ENCODE peak calls at places on chromosomes 16 and 17, in four cellular contexts. I, H, Q and M are unnamed samples.

GRCh38 chr17:68961204-68961893 is 6.2 kb upstream of the ABCA8 start:
- DNase-seq in I (no peak), H (no peak), Q (no peak), M (no peak)

GRCh38 chr17:82241183-82241925 is 12.5 kb downstream of the SLC16A3 start:
- DNase-seq in H (peak; percentile 79), Q (no peak), I (peak; percentile 64), M (peak; percentile 81)

GRCh38 chr17:19421926-19422325 is 10.9 kb downstream of the RNF112 start:
- DNase-seq in I (no peak), H (no peak), Q (no peak), M (no peak)

GRCh38 chr17:2323629-2324314 is 12.5 kb downstream of the TSR1 start:
- DNase-seq in I (no peak), Q (no peak), H (no peak), M (no peak)

GRCh38 chr17:26818736-26819135 is 475.2 kb upstream of the WSB1 start:
- DNase-seq in Q (peak; percentile 19), I (peak; percentile 9), H (no peak), M (peak; percentile 35)

GRCh38 chr17:44438634-44439033 is 49.2 kb upstream of the ITGA2B start:
- DNase-seq in H (no peak), I (no peak), Q (no peak), M (no peak)

GRCh38 chr17:40538936-40539705 is 26.2 kb downstream of the CCR7 start:
- DNase-seq in I (no peak), H (no peak), Q (no peak), M (no peak)

GRCh38 chr16:31138621-31139578 is 3.4 kb upstream of the PRSS8 start:
- DNase-seq in H (peak; percentile 100), I (peak; percentile 77), Q (no peak), M (peak; percentile 84)

GRCh38 chr17:61487668-61488595 is 35.7 kb downstream of the TBX4 start:
- DNase-seq in Q (no peak), H (no peak), I (no peak), M (no peak)

GRCh38 chr16:90008708-90009145 is 10.5 kb downstream of the DBNDD1 start:
- DNase-seq in I (peak; percentile 12), Q (no peak), H (no peak), M (no peak)

GRCh38 chr16:67022531-67023214 is 6.3 kb upstream of the CBFB start:
- DNase-seq in I (peak; percentile 77), Q (no peak), H (no peak), M (no peak)

GRCh38 chr17:43734376-43734775 is 24.2 kb downstream of the SOST start:
- DNase-seq in H (no peak), I (peak; percentile 96), Q (no peak), M (peak; percentile 69)

GRCh38 chr17:21278304-21279197 is 6.0 kb upstream of the MAP2K3 start:
- DNase-seq in H (no peak), I (no peak), Q (no peak), M (no peak)

GRCh38 chr16:48433849-48434530 is 48.8 kb upstream of the SIAH1 start:
- DNase-seq in H (no peak), Q (no peak), I (no peak), M (no peak)

GRCh38 chr17:16342979-16343378 is 10.3 kb downstream of the CENPV start:
- DNase-seq in Q (no peak), H (no peak), I (peak; percentile 75), M (no peak)

GRCh38 chr17:20981046-20981920 is 61.5 kb downstream of the USP22 start:
- DNase-seq in H (no peak), Q (no peak), I (no peak), M (no peak)

GRCh38 chr17:37671813-37672544 is 28.7 kb upstream of the DDX52 start:
- DNase-seq in I (peak; percentile 91), Q (no peak), H (peak; percentile 11), M (peak; percentile 88)

GRCh38 chr17:77568540-77568939 is 390.0 kb upstream of the TNRC6C start:
- DNase-seq in I (no peak), Q (no peak), H (no peak), M (no peak)

GRCh38 chr17:7873051-7873450 is 15.2 kb downstream of the CYB5D1 start:
- DNase-seq in H (no peak), Q (no peak), I (no peak), M (no peak)

GRCh38 chr17:78251773-78252103 is 20.3 kb downstream of the TMEM235 start:
- DNase-seq in I (no peak), Q (no peak), H (no peak), M (no peak)

GRCh38 chr17:54544239-54544638 is 356.4 kb upstream of the TOM1L1 start:
- DNase-seq in I (no peak), Q (peak; percentile 19), H (no peak), M (no peak)

GRCh38 chr16:86444274-86445060 is 65.9 kb upstream of the FOXF1 start:
- DNase-seq in Q (no peak), I (peak; percentile 19), H (no peak), M (no peak)

GRCh38 chr17:19354123-19354522 is 8.4 kb downstream of the B9D1 start:
- DNase-seq in Q (no peak), I (peak; percentile 94), H (no peak), M (peak; percentile 64)

GRCh38 chr16:49441366-49441780 is 67.8 kb downstream of the C16orf78 start:
- DNase-seq in H (no peak), I (no peak), Q (no peak), M (no peak)

GRCh38 chr17:30312218-30312617 is 20.5 kb upstream of the BLMH start:
- DNase-seq in I (no peak), H (no peak), Q (no peak), M (no peak)

GRCh38 chr16:4090476-4090875 is 25.8 kb downstream of the ADCY9 start:
- DNase-seq in H (no peak), I (no peak), Q (no peak), M (no peak)

GRCh38 chr16:83802135-83802534 is 5.6 kb upstream of the HSBP1 start:
- DNase-seq in I (peak; percentile 67), Q (no peak), H (peak; percentile 40), M (peak; percentile 78)

GRCh38 chr17:31754239-31754945 is 104.7 kb downstream of the COPRS start:
- DNase-seq in H (no peak), Q (no peak), I (peak; percentile 93), M (peak; percentile 79)

GRCh38 chr16:85329059-85329812 is 217.0 kb upstream of the CIBAR2 start:
- DNase-seq in I (peak; percentile 70), Q (no peak), H (no peak), M (no peak)

GRCh38 chr17:58121925-58122324 is 26.3 kb upstream of the OR4D1 start:
- DNase-seq in H (peak; percentile 17), I (peak; percentile 35), Q (no peak), M (peak; percentile 20)

GRCh38 chr17:6755281-6755680 is 565 bp upstream of the XAF1 start:
- DNase-seq in H (no peak), Q (no peak), I (no peak), M (no peak)
- H3K4me3 ChIP-seq in H (no peak overlapping the region), Q (no peak overlapping the region), I (peak overlapping the region; percentile 82), M (no peak overlapping the region)

GRCh38 chr17:74433421-74434121 is 1.7 kb downstream of the GPRC5C start:
- DNase-seq in I (no peak), Q (no peak), H (no peak), M (no peak)

GRCh38 chr17:74439691-74440567 is 8.0 kb downstream of the GPRC5C start:
- DNase-seq in H (no peak), Q (no peak), I (no peak), M (no peak)

GRCh38 chr17:74441537-74441936 is 9.6 kb downstream of the GPRC5C start:
- DNase-seq in I (no peak), H (no peak), Q (no peak), M (no peak)

GRCh38 chr17:74435775-74436359 is 4.0 kb downstream of the GPRC5C start:
- DNase-seq in I (no peak), Q (no peak), H (no peak), M (no peak)

GRCh38 chr17:74437702-74438101 is 5.8 kb downstream of the GPRC5C start:
- DNase-seq in I (no peak), Q (no peak), H (no peak), M (no peak)
- TF ChIP-seq CTCF in I (no peak), Q (peak; percentile 97), H (peak; percentile 82), M (peak; percentile 91)

GRCh38 chr17:9006175-9006767 is 15.0 kb upstream of the NTN1 start:
- DNase-seq in I (no peak), H (no peak), Q (no peak), M (no peak)
- TF ChIP-seq EZH2 in I (no peak), H (no peak), Q (no peak), M (no peak)

DNA sequence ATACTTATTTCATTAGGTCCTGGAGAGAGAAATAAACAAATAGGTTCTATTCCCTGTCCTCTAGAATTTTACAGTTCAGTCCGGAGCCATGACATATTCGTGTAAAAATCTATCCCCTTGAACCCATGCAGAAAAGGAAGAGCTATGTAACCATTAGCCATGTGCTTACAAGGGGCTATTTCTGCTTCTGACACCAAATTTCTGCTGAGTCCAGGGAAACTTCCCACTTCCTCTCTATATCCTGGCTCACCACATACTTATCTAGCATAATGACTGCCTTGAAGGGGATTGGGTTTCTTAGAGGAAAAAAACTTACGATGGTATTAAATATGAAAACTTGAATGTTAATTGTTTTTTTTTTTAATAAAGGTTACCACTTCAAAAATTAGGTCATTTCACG is 44.2 kb downstream of the IRX6 start:
- DNase-seq in Q (no peak), I (no peak), H (no peak), M (no peak)
- H3K4me3 ChIP-seq in Q (no peak overlapping the region), I (no peak overlapping the region), H (no peak overlapping the region), M (no peak overlapping the region)

GRCh38 chr17:35742496-35742895 is 10.5 kb downstream of the GAS2L2 start:
- DNase-seq in I (no peak), H (no peak), Q (no peak), M (no peak)
- TF ChIP-seq CTCF in I (no peak), H (no peak), Q (no peak), M (no peak)

GRCh38 chr17:80237386-80237785 is 17.2 kb downstream of the SLC26A11 start:
- DNase-seq in I (no peak), H (no peak), Q (no peak), M (no peak)
- TF ChIP-seq EZH2 in I (no peak), H (no peak), Q (no peak), M (no peak)

GRCh38 chr16:72952404-72953301 is 95.3 kb downstream of the ZFHX3 start:
- DNase-seq in H (peak; percentile 43), Q (no peak), I (peak; percentile 94), M (no peak)
- H3K4me3 ChIP-seq in H (no peak overlapping the region), Q (no peak overlapping the region), I (peak overlapping the region; percentile 4), M (no peak overlapping the region)